ENCODE peak calls at places on chromosomes 1 and 21, in seven cellular contexts. S is neuronal stem cell, C is mesenchymal stem cell, P is mesendoderm, D is H9, T is H1, X is trophoblast cell. F is an unnamed sample.

GRCh38 chr1:109617291-109617801 is 2.1 kb downstream of the GNAT2 start:
- DNase-seq in S (peak), C (peak), P (peak), D (peak), T (no peak), X (peak), F (peak)

GRCh38 chr1:209106237-209106741 is 477.2 kb upstream of the CAMK1G start:
- DNase-seq in S (no peak), C (no peak), P (peak), D (peak), T (no peak), X (no peak), F (peak)

GRCh38 chr1:245389878-245390277 is 235.1 kb downstream of the KIF26B start:
- DNase-seq in S (no peak), C (no peak), P (no peak), D (no peak), T (no peak), X (no peak), F (no peak)

GRCh38 chr1:12215118-12215517 is 14.7 kb upstream of the VPS13D start:
- DNase-seq in S (no peak), C (no peak), P (no peak), D (no peak), T (no peak), X (no peak), F (no peak)

GRCh38 chr1:85320371-85321131 is 44.1 kb upstream of the BCL10 start:
- DNase-seq in S (no peak), C (peak), P (peak), D (no peak), T (no peak), X (peak), F (peak)

GRCh38 chr1:223754681-223755431 is 42.5 kb downstream of the CAPN2 start:
- DNase-seq in S (no peak), C (no peak), P (no peak), D (no peak), T (no peak), X (no peak), F (no peak)

GRCh38 chr21:27094182-27094948 is 127.5 kb upstream of the ADAMTS5 start:
- DNase-seq in S (no peak), C (no peak), P (no peak), D (no peak), T (no peak), X (no peak), F (no peak)

GRCh38 chr1:3032371-3032862 is 11.2 kb downstream of the ACTRT2 start:
- DNase-seq in S (no peak), C (no peak), P (no peak), D (no peak), T (no peak), X (no peak), F (no peak)

GRCh38 chr1:45994423-45994822 is 138.0 kb downstream of the PIK3R3 start:
- DNase-seq in S (no peak), C (no peak), P (peak), D (no peak), T (no peak), X (no peak), F (no peak)

GRCh38 chr1:20366766-20367602 is 76.3 kb downstream of the VWA5B1 start:
- DNase-seq in S (no peak), C (peak), P (peak), D (peak), T (peak), X (no peak), F (peak)

GRCh38 chr1:16617101-16617727 is 3.9 kb upstream of the NBPF1 start:
- DNase-seq in S (no peak), C (no peak), P (no peak), D (peak), T (no peak), X (no peak), F (no peak)

GRCh38 chr1:183911285-183911684 is 106.4 kb downstream of the RGL1 start:
- DNase-seq in S (no peak), C (no peak), P (no peak), D (no peak), T (no peak), X (no peak), F (no peak)

GRCh38 chr21:15063821-15064575 is 802 bp downstream of the NRIP1 start:
- DNase-seq in S (no peak), C (peak), P (peak), D (peak), T (no peak), X (no peak), F (no peak)

GRCh38 chr1:178267646-178268094 is 173.8 kb downstream of the RASAL2 start:
- DNase-seq in S (no peak), C (no peak), P (peak), D (peak), T (peak), X (peak), F (peak)
- H4K8ac ChIP-seq in S (no peak), C (no peak), P (no peak), D (no peak), T (no peak), X (peak), F (peak)

GRCh38 chr1:62407398-62408009 is 29.3 kb upstream of the USP1 start:
- DNase-seq in S (peak), C (peak), P (peak), D (no peak), T (no peak), X (peak), F (peak)
- H3K4ac ChIP-seq in S (no peak), C (no peak), P (no peak), D (no peak), T (no peak), X (no peak), F (no peak)

DNA sequence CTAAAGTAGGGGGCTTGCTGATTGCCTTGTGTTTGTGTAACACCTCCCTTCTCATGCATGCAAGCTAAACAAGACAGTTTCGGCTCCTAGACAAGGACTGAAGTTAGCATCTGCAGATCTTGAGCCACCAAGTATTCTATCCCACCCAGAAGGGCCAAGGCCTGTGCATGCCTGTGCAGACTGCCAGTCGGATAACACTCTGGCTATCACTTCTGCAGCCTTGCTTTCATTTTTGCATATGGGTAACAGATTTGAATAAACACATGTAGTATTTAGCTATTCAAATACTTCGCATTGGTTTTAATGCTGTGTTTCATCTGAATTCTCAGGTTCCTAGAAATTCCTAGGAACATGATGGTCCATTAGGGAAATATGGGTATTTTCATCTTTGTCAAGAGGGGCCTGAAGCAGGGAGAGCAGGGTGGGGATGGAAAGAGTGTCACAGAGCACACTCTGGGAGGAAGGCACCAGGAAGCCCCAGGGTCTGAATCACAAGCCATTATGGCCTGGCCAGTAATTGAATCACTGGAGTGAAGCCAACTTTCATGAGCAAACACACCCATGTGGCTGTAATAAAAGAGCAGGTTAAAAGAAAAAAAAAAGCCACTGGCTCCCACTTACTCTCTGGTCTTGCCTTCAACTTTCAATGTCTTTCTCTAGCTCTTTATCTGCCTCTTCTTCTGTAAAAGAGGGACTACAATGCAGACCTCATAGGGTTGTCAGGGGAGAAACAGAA is 28.2 kb downstream of the GADD45A start:
- DNase-seq in S (no peak), C (peak), P (no peak), D (no peak), T (no peak), X (no peak), F (peak)
- H4K8ac ChIP-seq in S (no peak), C (no peak), P (no peak), D (no peak), T (no peak), X (no peak), F (no peak)

DNA sequence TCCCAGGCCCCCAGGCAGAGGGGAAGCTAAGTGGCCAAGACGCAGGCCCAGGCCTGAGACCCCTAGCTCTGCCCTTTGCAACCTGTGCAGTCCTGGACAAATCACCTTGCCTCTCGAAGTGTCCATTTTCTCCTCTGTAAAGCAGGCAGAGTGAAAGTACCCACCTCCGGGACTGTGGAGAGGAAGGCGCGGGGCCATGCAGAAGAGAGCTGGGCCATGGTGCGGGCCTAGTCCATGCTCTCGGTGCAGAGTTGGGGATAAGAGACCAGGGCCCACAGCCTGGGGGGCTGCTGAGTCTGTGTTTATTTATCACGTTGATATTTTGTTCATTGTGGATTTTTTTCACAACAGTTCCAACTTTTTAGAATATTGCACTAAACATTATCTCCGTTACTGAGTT is 160.2 kb upstream of the VAMP3 start:
- DNase-seq in S (no peak), C (no peak), P (no peak), D (no peak), T (no peak), X (no peak), F (no peak)
- H3K4ac ChIP-seq in S (peak), C (no peak), P (no peak), D (no peak), T (no peak), X (no peak), F (no peak)

GRCh38 chr1:180165096-180165495 is 10.4 kb downstream of the QSOX1 start:
- DNase-seq in S (no peak), C (no peak), P (no peak), D (no peak), T (no peak), X (peak), F (no peak)
- H4K8ac ChIP-seq in S (no peak), C (no peak), P (no peak), D (no peak), T (no peak), X (no peak), F (no peak)

GRCh38 chr1:207054476-207054875 is 1.4 kb downstream of the PFKFB2 start:
- DNase-seq in S (no peak), C (no peak), P (no peak), D (no peak), T (no peak), X (no peak), F (no peak)
- H3K4ac ChIP-seq in S (no peak), C (no peak), P (no peak), D (no peak), T (no peak), X (no peak), F (no peak)

GRCh38 chr1:76110662-76111061 is 36.1 kb downstream of the ST6GALNAC3 start:
- DNase-seq in S (no peak), C (no peak), P (no peak), D (no peak), T (no peak), X (no peak), F (peak)

GRCh38 chr1:76106251-76106650 is 31.7 kb downstream of the ST6GALNAC3 start:
- DNase-seq in S (no peak), C (no peak), P (no peak), D (no peak), T (no peak), X (no peak), F (no peak)

GRCh38 chr1:76106719-76107235 is 32.2 kb downstream of the ST6GALNAC3 start:
- DNase-seq in S (no peak), C (no peak), P (no peak), D (no peak), T (no peak), X (no peak), F (no peak)

GRCh38 chr1:76109901-76110560 is 35.5 kb downstream of the ST6GALNAC3 start:
- DNase-seq in S (no peak), C (no peak), P (no peak), D (no peak), T (no peak), X (no peak), F (no peak)

GRCh38 chr1:76109404-76109803 is 34.9 kb downstream of the ST6GALNAC3 start:
- DNase-seq in S (no peak), C (no peak), P (no peak), D (no peak), T (no peak), X (no peak), F (no peak)
- H4K8ac ChIP-seq in S (no peak), C (no peak), P (no peak), D (no peak), T (peak), X (no peak), F (no peak)

GRCh38 chr1:238104752-238105151 is 214.0 kb upstream of the ZP4 start:
- DNase-seq in S (no peak), C (no peak), P (no peak), D (no peak), T (no peak), X (no peak), F (no peak)

GRCh38 chr1:238107322-238107721 is 216.6 kb upstream of the ZP4 start:
- DNase-seq in S (no peak), C (no peak), P (no peak), D (no peak), T (no peak), X (no peak), F (peak)

GRCh38 chr1:238099871-238100270 is 209.1 kb upstream of the ZP4 start:
- DNase-seq in S (no peak), C (no peak), P (no peak), D (no peak), T (no peak), X (no peak), F (peak)

GRCh38 chr1:238101923-238102322 is 211.2 kb upstream of the ZP4 start:
- DNase-seq in S (no peak), C (no peak), P (no peak), D (no peak), T (no peak), X (no peak), F (no peak)
- H3K4ac ChIP-seq in S (no peak), C (no peak), P (no peak), D (no peak), T (no peak), X (no peak), F (no peak)

F was measured in IMR-90.